ENCODE peak calls at places on chromosomes 3 and 15, in seven cellular contexts. One of them, this sample, is unnamed.

GRCh38 chr15:74220475-74221248 is 15.5 kb upstream of the CCDC33 start:
- DNase-seq in HEK293T: no peak
- DNase-seq in HTR-8/SVneo: no peak
- DNase-seq in OCI-M1: no peak
- DNase-seq in Right ventricle myocardium inferior: peak
- DNase-seq in ureter: no peak
- DNase-seq in NCI-H1417: peak
- DNase-seq in this sample: no peak

GRCh38 chr3:13075318-13075717 is 2.1 kb upstream of the IQSEC1 start:
- DNase-seq in NCI-H1417: no peak
- DNase-seq in OCI-M1: no peak
- DNase-seq in HEK293T: no peak
- DNase-seq in HTR-8/SVneo: no peak
- DNase-seq in ureter: no peak
- DNase-seq in Right ventricle myocardium inferior: no peak
- DNase-seq in this sample: no peak

GRCh38 chr3:98778852-98779379 is 15.8 kb downstream of the ST3GAL6 start:
- DNase-seq in OCI-M1: peak
- DNase-seq in HEK293T: no peak
- DNase-seq in NCI-H1417: no peak
- DNase-seq in Right ventricle myocardium inferior: no peak
- DNase-seq in HTR-8/SVneo: peak
- DNase-seq in ureter: no peak
- DNase-seq in this sample: peak

GRCh38 chr3:119810018-119810435 is 28.1 kb downstream of the NR1I2 start:
- DNase-seq in HTR-8/SVneo: no peak
- DNase-seq in HEK293T: no peak
- DNase-seq in NCI-H1417: no peak
- DNase-seq in Right ventricle myocardium inferior: peak
- DNase-seq in ureter: no peak
- DNase-seq in OCI-M1: no peak
- DNase-seq in this sample: no peak

GRCh38 chr3:32226875-32227500 is 11.5 kb upstream of the CMTM8 start:
- DNase-seq in HEK293T: no peak
- DNase-seq in Right ventricle myocardium inferior: no peak
- DNase-seq in HTR-8/SVneo: peak
- DNase-seq in ureter: no peak
- DNase-seq in OCI-M1: no peak
- DNase-seq in NCI-H1417: peak
- DNase-seq in this sample: no peak

GRCh38 chr3:181326637-181327223 is 337.2 kb upstream of the DNAJC19 start:
- DNase-seq in NCI-H1417: peak
- DNase-seq in HEK293T: peak
- DNase-seq in Right ventricle myocardium inferior: no peak
- DNase-seq in HTR-8/SVneo: peak
- DNase-seq in ureter: no peak
- DNase-seq in OCI-M1: peak
- DNase-seq in this sample: peak

GRCh38 chr3:151367448-151367847 is 17.1 kb downstream of the P2RY12 start:
- DNase-seq in NCI-H1417: no peak
- DNase-seq in Right ventricle myocardium inferior: no peak
- DNase-seq in HEK293T: no peak
- DNase-seq in HTR-8/SVneo: no peak
- DNase-seq in OCI-M1: no peak
- DNase-seq in ureter: no peak
- DNase-seq in this sample: no peak

GRCh38 chr3:86978111-86978528 is 12.8 kb downstream of the VGLL3 start:
- DNase-seq in Right ventricle myocardium inferior: no peak
- DNase-seq in NCI-H1417: no peak
- DNase-seq in OCI-M1: no peak
- DNase-seq in ureter: no peak
- DNase-seq in HEK293T: no peak
- DNase-seq in HTR-8/SVneo: no peak
- DNase-seq in this sample: no peak

GRCh38 chr3:175356899-175357324 is 497.8 kb downstream of the NAALADL2 start:
- DNase-seq in OCI-M1: no peak
- DNase-seq in ureter: no peak
- DNase-seq in HEK293T: no peak
- DNase-seq in NCI-H1417: no peak
- DNase-seq in Right ventricle myocardium inferior: no peak
- DNase-seq in HTR-8/SVneo: no peak
- DNase-seq in this sample: no peak

GRCh38 chr3:9107738-9108137 is 141.7 kb downstream of the SRGAP3 start:
- DNase-seq in NCI-H1417: no peak
- DNase-seq in HEK293T: no peak
- DNase-seq in ureter: no peak
- DNase-seq in OCI-M1: no peak
- DNase-seq in Right ventricle myocardium inferior: no peak
- DNase-seq in HTR-8/SVneo: no peak
- DNase-seq in this sample: no peak

GRCh38 chr15:92451225-92451825 is 57.6 kb downstream of the ST8SIA2 start:
- DNase-seq in HEK293T: no peak
- DNase-seq in NCI-H1417: no peak
- DNase-seq in OCI-M1: no peak
- DNase-seq in ureter: no peak
- DNase-seq in Right ventricle myocardium inferior: no peak
- DNase-seq in HTR-8/SVneo: no peak
- DNase-seq in this sample: no peak

GRCh38 chr3:184800349-184800748 is 11.6 kb upstream of the VPS8 start:
- DNase-seq in HEK293T: no peak
- DNase-seq in Right ventricle myocardium inferior: no peak
- DNase-seq in OCI-M1: no peak
- DNase-seq in NCI-H1417: no peak
- DNase-seq in ureter: no peak
- DNase-seq in HTR-8/SVneo: no peak
- DNase-seq in this sample: no peak

GRCh38 chr15:25543156-25543555 is 104.3 kb upstream of the UBE3A start:
- DNase-seq in NCI-H1417: no peak
- DNase-seq in HEK293T: no peak
- DNase-seq in Right ventricle myocardium inferior: no peak
- DNase-seq in ureter: peak
- DNase-seq in HTR-8/SVneo: no peak
- DNase-seq in OCI-M1: no peak
- DNase-seq in this sample: no peak